ENCODE peak calls at places on chromosomes 5 and 9, in eight cellular contexts. V, M, C, G, N, L, I and Y are unnamed samples.

GRCh38 chr9:12708562-12709298 is 15.5 kb downstream of the TYRP1 start:
- DNase-seq in V (no peak), M (peak; percentile 44), C (peak; percentile 86), G (peak; percentile 88), N (no peak), L (no peak), I (no peak), Y (no peak)

GRCh38 chr9:13149454-13149853 is 130.0 kb downstream of the MPDZ start:
- DNase-seq in V (no peak), M (no peak), C (no peak), G (no peak), N (no peak), L (peak; percentile 52), I (no peak), Y (no peak)

GRCh38 chr9:120289091-120289490 is 290.9 kb downstream of the CDK5RAP2 start:
- DNase-seq in V (no peak), M (no peak), C (no peak), G (no peak), N (no peak), L (no peak), I (no peak), Y (no peak)

GRCh38 chr9:99312736-99313135 is 90.7 kb downstream of the SEC61B start:
- DNase-seq in V (no peak), M (no peak), C (no peak), G (no peak), N (no peak), L (no peak), I (no peak), Y (no peak)

GRCh38 chr5:132257131-132258101 is at the start of gene PDLIM4:
- DNase-seq in V (no peak), M (no peak), C (no peak), G (peak; percentile 74), N (no peak), L (no peak), I (no peak), Y (peak; percentile 60)

GRCh38 chr5:135833961-135834638 is 363 bp upstream of the SLC25A48 start:
- DNase-seq in V (no peak), M (no peak), C (peak; percentile 23), G (no peak), N (no peak), L (no peak), I (no peak), Y (no peak)

GRCh38 chr5:127305486-127305885 is 14.9 kb downstream of the MEGF10 start:
- DNase-seq in V (no peak), M (no peak), C (no peak), G (no peak), N (no peak), L (no peak), I (no peak), Y (no peak)

GRCh38 chr9:38689678-38690077 is 30.3 kb downstream of the FAM240B start:
- DNase-seq in V (no peak), M (no peak), C (no peak), G (no peak), N (no peak), L (no peak), I (no peak), Y (no peak)

GRCh38 chr9:132560604-132561304 is 21.7 kb upstream of the BARHL1 start:
- DNase-seq in V (no peak), M (no peak), C (no peak), G (no peak), N (no peak), L (no peak), I (no peak), Y (no peak)

GRCh38 chr9:112411626-112412027 is 31.7 kb downstream of the HSDL2 start:
- DNase-seq in V (no peak), M (no peak), C (no peak), G (peak; percentile 17), N (no peak), L (no peak), I (no peak), Y (no peak)

GRCh38 chr5:133952729-133953567 is 15.5 kb downstream of the C5orf15 start:
- DNase-seq in V (no peak), M (no peak), C (no peak), G (peak; percentile 96), N (no peak), L (no peak), I (peak; percentile 13), Y (peak; percentile 92)

GRCh38 chr5:1093361-1093760 is 18.5 kb downstream of the SLC12A7 start:
- DNase-seq in V (no peak), M (no peak), C (no peak), G (no peak), N (no peak), L (no peak), I (no peak), Y (no peak)

GRCh38 chr5:172142709-172143215 is 45.3 kb downstream of the STK10 start:
- DNase-seq in V (no peak), M (no peak), C (no peak), G (no peak), N (no peak), L (no peak), I (no peak), Y (no peak)

GRCh38 chr9:20753761-20754160 is 69.7 kb downstream of the FOCAD start:
- DNase-seq in V (no peak), M (no peak), C (peak; percentile 78), G (peak; percentile 58), N (no peak), L (no peak), I (no peak), Y (peak; percentile 20)

GRCh38 chr5:40682431-40683017 is 2.8 kb downstream of the PTGER4 start:
- DNase-seq in V (no peak), M (no peak), C (no peak), G (no peak), N (no peak), L (no peak), I (no peak), Y (no peak)

GRCh38 chr5:178149199-178149932 is 4.3 kb downstream of the NHP2 start:
- DNase-seq in V (no peak), M (no peak), C (no peak), G (peak; percentile 30), N (no peak), L (no peak), I (peak; percentile 42), Y (no peak)

GRCh38 chr5:84688566-84688965 is 303.9 kb upstream of the EDIL3 start:
- DNase-seq in V (no peak), M (peak; percentile 8), C (peak; percentile 94), G (peak; percentile 1), N (no peak), L (no peak), I (no peak), Y (peak; percentile 26)

GRCh38 chr9:14298607-14299022 is 15.3 kb downstream of the NFIB start:
- DNase-seq in V (no peak), M (no peak), C (no peak), G (no peak), N (no peak), L (no peak), I (no peak), Y (no peak)

GRCh38 chr5:166441-167372 is 24.6 kb upstream of the LRRC14B start:
- DNase-seq in V (no peak), M (no peak), C (no peak), G (no peak), N (no peak), L (no peak), I (no peak), Y (no peak)

GRCh38 chr5:131252824-131253171 is 11.1 kb upstream of the CDC42SE2 start:
- DNase-seq in V (peak; percentile 67), M (no peak), C (no peak), G (no peak), N (peak; percentile 69), L (peak; percentile 67), I (peak; percentile 73), Y (no peak)

GRCh38 chr5:115243412-115243811 is 19.3 kb downstream of the PGGT1B start:
- DNase-seq in V (no peak), M (no peak), C (peak; percentile 70), G (peak; percentile 67), N (no peak), L (no peak), I (no peak), Y (peak; percentile 28)

GRCh38 chr9:123401879-123402513 is 46.0 kb downstream of the CRB2 start:
- DNase-seq in V (no peak), M (peak; percentile 25), C (peak; percentile 49), G (peak; percentile 73), N (no peak), L (no peak), I (peak; percentile 2), Y (peak; percentile 87)

GRCh38 chr5:90562331-90562730 is 3.7 kb downstream of the ADGRV1 start:
- DNase-seq in V (no peak), M (no peak), C (no peak), G (no peak), N (no peak), L (no peak), I (peak; percentile 27), Y (no peak)

GRCh38 chr5:16548115-16548514 is 68.7 kb downstream of the RETREG1 start:
- DNase-seq in V (no peak), M (no peak), C (no peak), G (no peak), N (no peak), L (no peak), I (no peak), Y (no peak)

GRCh38 chr5:73198833-73199592 is 26.0 kb downstream of the TMEM174 start:
- DNase-seq in V (no peak), M (no peak), C (no peak), G (no peak), N (no peak), L (no peak), I (no peak), Y (no peak)

GRCh38 chr9:98786750-98787510 is 9.4 kb downstream of the ANKS6 start:
- DNase-seq in V (no peak), M (no peak), C (no peak), G (no peak), N (no peak), L (no peak), I (no peak), Y (no peak)

GRCh38 chr5:31531543-31531887 is 378 bp downstream of the DROSHA start:
- DNase-seq in V (no peak), M (no peak), C (peak; percentile 21), G (peak; percentile 71), N (no peak), L (no peak), I (peak; percentile 83), Y (peak; percentile 47)

GRCh38 chr5:139649082-139649991 is 1.2 kb downstream of the CXXC5 start:
- DNase-seq in V (no peak), M (peak; percentile 44), C (peak; percentile 22), G (peak; percentile 61), N (no peak), L (peak; percentile 67), I (peak; percentile 84), Y (no peak)

GRCh38 chr5:108345541-108346171 is 36.2 kb downstream of the FBXL17 start:
- DNase-seq in V (no peak), M (peak; percentile 16), C (peak; percentile 77), G (peak; percentile 63), N (no peak), L (no peak), I (no peak), Y (peak; percentile 22)

GRCh38 chr5:180139731-180140626 is 68.4 kb upstream of the RNF130 start:
- DNase-seq in V (no peak), M (no peak), C (no peak), G (no peak), N (no peak), L (no peak), I (no peak), Y (no peak)

GRCh38 chr9:113929634-113930092 is 53.6 kb downstream of the ZNF618 start:
- DNase-seq in V (no peak), M (peak; percentile 71), C (peak; percentile 75), G (peak; percentile 52), N (no peak), L (no peak), I (no peak), Y (no peak)

GRCh38 chr5:175478384-175479124 is at the start of gene SFXN1:
- DNase-seq in V (peak; percentile 77), M (peak; percentile 73), C (peak; percentile 75), G (peak; percentile 87), N (peak; percentile 72), L (peak; percentile 91), I (peak; percentile 93), Y (peak; percentile 94)

GRCh38 chr5:40410231-40410861 is 269.4 kb upstream of the PTGER4 start:
- DNase-seq in V (peak; percentile 55), M (peak; percentile 41), C (peak; percentile 71), G (no peak), N (peak; percentile 45), L (no peak), I (no peak), Y (no peak)

GRCh38 chr9:34446468-34446891 is 11.9 kb downstream of the FAM219A start:
- DNase-seq in V (no peak), M (no peak), C (no peak), G (peak; percentile 74), N (no peak), L (no peak), I (no peak), Y (peak; percentile 51)